ENCODE peak calls at places on chromosomes 11 and 22, in seven cellular contexts. O, J, L, H, B, P and T are unnamed samples.

GRCh38 chr22:28051787-28052356 is 132.8 kb upstream of the PITPNB start:
- DNase-seq in O (no peak), J (peak), L (peak), H (no peak), B (peak), P (no peak), T (no peak)

GRCh38 chr11:20243974-20244373 is 83.7 kb upstream of the DBX1 start:
- DNase-seq in O (no peak), J (no peak), L (no peak), H (no peak), B (no peak), P (no peak), T (no peak)

GRCh38 chr11:57567512-57568329 is at the start of gene UBE2L6:
- DNase-seq in O (peak), J (peak), L (peak), H (peak), B (no peak), P (peak), T (peak)

GRCh38 chr11:65792456-65792855 is 5.6 kb downstream of the OVOL1 start:
- DNase-seq in O (no peak), J (no peak), L (no peak), H (no peak), B (no peak), P (no peak), T (no peak)

GRCh38 chr22:50218996-50219727 is 18.4 kb downstream of the SELENOO start:
- DNase-seq in O (peak), J (no peak), L (no peak), H (no peak), B (peak), P (no peak), T (no peak)

GRCh38 chr11:119578466-119579220 is 150.4 kb downstream of the NECTIN1 start:
- DNase-seq in O (no peak), J (no peak), L (no peak), H (no peak), B (no peak), P (no peak), T (no peak)

GRCh38 chr11:78220218-78221157 is 31.8 kb downstream of the USP35 start:
- DNase-seq in O (peak), J (no peak), L (peak), H (no peak), B (no peak), P (no peak), T (no peak)

GRCh38 chr22:45071618-45072017 is 61.8 kb upstream of the PHF21B start:
- DNase-seq in O (no peak), J (no peak), L (no peak), H (no peak), B (no peak), P (no peak), T (no peak)

GRCh38 chr22:30216710-30217109 is 29.8 kb downstream of the LIF start:
- DNase-seq in O (no peak), J (no peak), L (no peak), H (no peak), B (no peak), P (no peak), T (no peak)

GRCh38 chr11:12149672-12150225 is 39.4 kb downstream of the MICAL2 start:
- DNase-seq in O (no peak), J (no peak), L (peak), H (no peak), B (no peak), P (peak), T (no peak)